ENCODE peak calls at places on chromosomes 4 and X, in seven cellular contexts. X, J, N, Z, G, I and E are unnamed samples.

GRCh38 chrX:114619874-114620273 is 36.0 kb downstream of the HTR2C start:
- DNase-seq in X (peak), J (no peak), N (no peak), Z (no peak), G (no peak), I (peak), E (peak)

GRCh38 chr4:124953059-124953850 is 240.7 kb upstream of the ANKRD50 start:
- DNase-seq in X (no peak), J (no peak), N (no peak), Z (no peak), G (no peak), I (peak), E (no peak)

GRCh38 chr4:157303471-157303960 is 83.0 kb downstream of the GRIA2 start:
- DNase-seq in X (no peak), J (no peak), N (no peak), Z (no peak), G (no peak), I (no peak), E (no peak)

GRCh38 chr4:25923745-25924144 is 9.7 kb downstream of the SMIM20 start:
- DNase-seq in X (no peak), J (no peak), N (no peak), Z (no peak), G (no peak), I (no peak), E (no peak)

GRCh38 chr4:181525641-181526040 is 717.6 kb upstream of the TENM3 start:
- DNase-seq in X (peak), J (no peak), N (no peak), Z (no peak), G (peak), I (no peak), E (no peak)

GRCh38 chr4:80307774-80308465 is 27.6 kb upstream of the CFAP299 start:
- DNase-seq in X (no peak), J (no peak), N (no peak), Z (no peak), G (peak), I (peak), E (peak)

GRCh38 chr4:83572848-83573247 is 36.9 kb downstream of the GPAT3 start:
- DNase-seq in X (no peak), J (no peak), N (no peak), Z (no peak), G (no peak), I (no peak), E (no peak)

GRCh38 chr4:145299380-145300076 is 119.1 kb upstream of the OTUD4 start:
- DNase-seq in X (no peak), J (no peak), N (no peak), Z (no peak), G (no peak), I (peak), E (peak)

GRCh38 chrX:44596277-44596676 is 53.6 kb upstream of the FUNDC1 start:
- DNase-seq in X (no peak), J (no peak), N (no peak), Z (no peak), G (no peak), I (no peak), E (no peak)

GRCh38 chr4:71524746-71525145 is 185.9 kb downstream of the SLC4A4 start:
- DNase-seq in X (no peak), J (no peak), N (no peak), Z (no peak), G (no peak), I (no peak), E (no peak)

GRCh38 chr4:85842540-85842939 is 367.6 kb downstream of the ARHGAP24 start:
- DNase-seq in X (no peak), J (no peak), N (no peak), Z (peak), G (no peak), I (no peak), E (no peak)

GRCh38 chr4:2220016-2220620 is 21.8 kb downstream of the HAUS3 start:
- DNase-seq in X (peak), J (peak), N (peak), Z (peak), G (peak), I (peak), E (peak)

GRCh38 chr4:40254961-40255721 is 58.3 kb downstream of the RHOH start:
- DNase-seq in X (no peak), J (no peak), N (no peak), Z (no peak), G (peak), I (peak), E (no peak)